ENCODE peak calls at places on chromosome 2, in four cellular contexts. Y is amniotic stem cell; T is stimulated activated CD4-positive, alpha-beta T cell treated with anti-CD3 and anti-CD28 coated beads, Interleukin-4, amount 100 ng/mL, for 48 hours; A is SW480. W is an unnamed sample.
A peak's percentile ranks its signal among the peaks of the same experiment; 100 is the strongest.

GRCh38 chr2:31581124-31581795 is 522 bp upstream of the SRD5A2 start:
- DNase-seq in Y (no peak), T (no peak), A (no peak), W (no peak)

GRCh38 chr2:8125741-8126691 is 555.8 kb upstream of the ID2 start:
- DNase-seq in Y (no peak), T (no peak), A (no peak), W (peak; percentile 56)

GRCh38 chr2:48356701-48357322 is 173.1 kb upstream of the STON1 start:
- DNase-seq in Y (no peak), T (peak; percentile 26), A (no peak), W (no peak)

GRCh38 chr2:144477281-144477942 is 42.5 kb downstream of the ZEB2 start:
- DNase-seq in Y (peak; percentile 8), T (no peak), A (no peak), W (no peak)

GRCh38 chr2:11574176-11575046 is 40.6 kb downstream of the GREB1 start:
- DNase-seq in Y (no peak), T (no peak), A (no peak), W (no peak)

GRCh38 chr2:217707116-217707742 is 295.6 kb downstream of the TNS1 start:
- DNase-seq in Y (peak; percentile 12), T (no peak), A (no peak), W (peak; percentile 34)

GRCh38 chr2:88874063-88874657 is 182.7 kb downstream of the RPIA start:
- DNase-seq in Y (peak; percentile 13), T (peak; percentile 17), A (peak; percentile 55), W (peak; percentile 84)

GRCh38 chr2:152336103-152336853 is 1.3 kb downstream of the FMNL2 start:
- DNase-seq in Y (no peak), T (peak; percentile 1), A (peak; percentile 40), W (peak; percentile 47)

GRCh38 chr2:9813312-9814128 is 29.8 kb upstream of the TAF1B start:
- DNase-seq in Y (no peak), T (peak; percentile 65), A (peak; percentile 56), W (peak; percentile 73)

GRCh38 chr2:165675551-165675968 is 118.5 kb downstream of the GALNT3 start:
- DNase-seq in Y (no peak), T (no peak), A (no peak), W (peak; percentile 68)

GRCh38 chr2:24919977-24920812 is at the start of gene ADCY3:
- DNase-seq in Y (no peak), T (peak; percentile 59), A (peak; percentile 82), W (peak; percentile 21)

GRCh38 chr2:26976242-26976641 is 5.8 kb downstream of the MAPRE3 start:
- DNase-seq in Y (no peak), T (no peak), A (no peak), W (no peak)

GRCh38 chr2:215419113-215419512 is 16.8 kb downstream of the FN1 start:
- DNase-seq in Y (no peak), T (no peak), A (no peak), W (no peak)

GRCh38 chr2:166344286-166345113 is 31.2 kb downstream of the SCN9A start:
- DNase-seq in Y (no peak), T (no peak), A (no peak), W (peak; percentile 52)

GRCh38 chr2:16900405-16901025 is 234.9 kb upstream of the CYRIA start:
- DNase-seq in Y (no peak), T (no peak), A (peak; percentile 36), W (peak; percentile 69)

GRCh38 chr2:79717364-79718007 is 204.6 kb downstream of the CTNNA2 start:
- DNase-seq in Y (peak; percentile 15), T (no peak), A (peak; percentile 46), W (no peak)

GRCh38 chr2:26572589-26572988 is 68.6 kb downstream of the CIB4 start:
- DNase-seq in Y (no peak), T (no peak), A (no peak), W (no peak)

GRCh38 chr2:23432531-23432930 is 47.6 kb downstream of the KLHL29 start:
- DNase-seq in Y (no peak), T (no peak), A (no peak), W (no peak)

GRCh38 chr2:226208726-226209125 is 590.9 kb downstream of the IRS1 start:
- DNase-seq in Y (no peak), T (no peak), A (no peak), W (no peak)

GRCh38 chr2:199055336-199055735 is 402.4 kb downstream of the SATB2 start:
- DNase-seq in Y (no peak), T (no peak), A (no peak), W (no peak)

GRCh38 chr2:232613538-232614134 is 19.8 kb upstream of the EFHD1 start:
- DNase-seq in Y (no peak), T (no peak), A (no peak), W (no peak)

GRCh38 chr2:45275235-45275805 is 266.1 kb upstream of the SIX2 start:
- DNase-seq in Y (no peak), T (no peak), A (peak; percentile 47), W (no peak)

GRCh38 chr2:218570850-218571249 is 2.2 kb downstream of the CNOT9 start:
- DNase-seq in Y (peak; percentile 21), T (no peak), A (no peak), W (no peak)

GRCh38 chr2:20242727-20243377 is 17.9 kb upstream of the SDC1 start:
- DNase-seq in Y (no peak), T (no peak), A (no peak), W (no peak)

GRCh38 chr2:3741867-3742602 is 38.7 kb downstream of the DCDC2C start:
- DNase-seq in Y (no peak), T (no peak), A (no peak), W (peak; percentile 45)

GRCh38 chr2:41998201-41998781 is 49.5 kb upstream of the PKDCC start:
- DNase-seq in Y (no peak), T (no peak), A (no peak), W (no peak)

GRCh38 chr2:121135168-121135853 is 149.7 kb downstream of the TFCP2L1 start:
- DNase-seq in Y (no peak), T (no peak), A (no peak), W (no peak)

GRCh38 chr2:105104208-105104731 is 66.4 kb downstream of the MRPS9 start:
- DNase-seq in Y (no peak), T (no peak), A (no peak), W (no peak)

GRCh38 chr2:198006733-198007132 is 202.3 kb downstream of the PLCL1 start:
- DNase-seq in Y (no peak), T (no peak), A (no peak), W (no peak)